ENCODE peak calls at places on chromosomes 5 and 9, in eight cellular contexts. One of them, this sample, is unnamed.

GRCh38 chr9:126397056-126397455 is 70.4 kb downstream of the MVB12B start:
- DNase-seq in CD4-positive, alpha-beta T cell: peak; percentile 56
- DNase-seq in iris pigment epithelial cell: no peak
- DNase-seq in NCI-H1092: no peak
- DNase-seq in astrocyte of the spinal cord: no peak
- DNase-seq in PC-3: no peak
- DNase-seq in colonic mucosa: no peak
- DNase-seq in NCI-H748 treated with DMSO at 0.1 percent for 48 hours: no peak
- DNase-seq in this sample: no peak

GRCh38 chr5:115375922-115376321 is 79.5 kb upstream of the CCDC112 start:
- DNase-seq in CD4-positive, alpha-beta T cell: no peak
- DNase-seq in iris pigment epithelial cell: peak; percentile 33
- DNase-seq in NCI-H1092: no peak
- DNase-seq in astrocyte of the spinal cord: no peak
- DNase-seq in PC-3: no peak
- DNase-seq in colonic mucosa: no peak
- DNase-seq in NCI-H748 treated with DMSO at 0.1 percent for 48 hours: no peak
- DNase-seq in this sample: no peak

GRCh38 chr9:113995963-113996362 is 82.1 kb downstream of the AMBP start:
- DNase-seq in CD4-positive, alpha-beta T cell: no peak
- DNase-seq in iris pigment epithelial cell: no peak
- DNase-seq in NCI-H1092: no peak
- DNase-seq in astrocyte of the spinal cord: no peak
- DNase-seq in PC-3: no peak
- DNase-seq in colonic mucosa: no peak
- DNase-seq in NCI-H748 treated with DMSO at 0.1 percent for 48 hours: no peak
- DNase-seq in this sample: no peak

GRCh38 chr9:114203410-114204140 is 48.2 kb downstream of the COL27A1 start:
- DNase-seq in CD4-positive, alpha-beta T cell: no peak
- DNase-seq in iris pigment epithelial cell: no peak
- DNase-seq in NCI-H1092: no peak
- DNase-seq in astrocyte of the spinal cord: no peak
- DNase-seq in PC-3: peak; percentile 34
- DNase-seq in colonic mucosa: no peak
- DNase-seq in NCI-H748 treated with DMSO at 0.1 percent for 48 hours: no peak
- DNase-seq in this sample: no peak

GRCh38 chr5:56856779-56857178 is 41.4 kb downstream of the MAP3K1 start:
- DNase-seq in CD4-positive, alpha-beta T cell: no peak
- DNase-seq in iris pigment epithelial cell: no peak
- DNase-seq in NCI-H1092: no peak
- DNase-seq in astrocyte of the spinal cord: no peak
- DNase-seq in PC-3: no peak
- DNase-seq in colonic mucosa: no peak
- DNase-seq in NCI-H748 treated with DMSO at 0.1 percent for 48 hours: no peak
- DNase-seq in this sample: no peak

GRCh38 chr9:104808030-104808614 is 44.2 kb downstream of the NIPSNAP3B start:
- DNase-seq in CD4-positive, alpha-beta T cell: no peak
- DNase-seq in iris pigment epithelial cell: peak; percentile 73
- DNase-seq in NCI-H1092: peak; percentile 81
- DNase-seq in astrocyte of the spinal cord: peak; percentile 52
- DNase-seq in PC-3: peak; percentile 18
- DNase-seq in colonic mucosa: no peak
- DNase-seq in NCI-H748 treated with DMSO at 0.1 percent for 48 hours: peak; percentile 10
- DNase-seq in this sample: peak; percentile 58

GRCh38 chr9:131942076-131942720 is 137.5 kb downstream of the MED27 start:
- DNase-seq in CD4-positive, alpha-beta T cell: no peak
- DNase-seq in iris pigment epithelial cell: peak; percentile 11
- DNase-seq in NCI-H1092: no peak
- DNase-seq in astrocyte of the spinal cord: no peak
- DNase-seq in PC-3: no peak
- DNase-seq in colonic mucosa: no peak
- DNase-seq in NCI-H748 treated with DMSO at 0.1 percent for 48 hours: no peak
- DNase-seq in this sample: no peak

GRCh38 chr9:93684806-93685553 is 108.6 kb downstream of the PHF2 start:
- DNase-seq in CD4-positive, alpha-beta T cell: no peak
- DNase-seq in iris pigment epithelial cell: peak; percentile 10
- DNase-seq in NCI-H1092: no peak
- DNase-seq in astrocyte of the spinal cord: no peak
- DNase-seq in PC-3: peak; percentile 52
- DNase-seq in colonic mucosa: no peak
- DNase-seq in NCI-H748 treated with DMSO at 0.1 percent for 48 hours: no peak
- DNase-seq in this sample: no peak

GRCh38 chr9:89864257-89864656 is 259.4 kb downstream of the GADD45G start:
- DNase-seq in CD4-positive, alpha-beta T cell: no peak
- DNase-seq in iris pigment epithelial cell: no peak
- DNase-seq in NCI-H1092: no peak
- DNase-seq in astrocyte of the spinal cord: no peak
- DNase-seq in PC-3: no peak
- DNase-seq in colonic mucosa: no peak
- DNase-seq in NCI-H748 treated with DMSO at 0.1 percent for 48 hours: no peak
- DNase-seq in this sample: no peak

GRCh38 chr9:107768224-107768623 is 278.7 kb upstream of the KLF4 start:
- DNase-seq in CD4-positive, alpha-beta T cell: no peak
- DNase-seq in iris pigment epithelial cell: no peak
- DNase-seq in NCI-H1092: no peak
- DNase-seq in astrocyte of the spinal cord: no peak
- DNase-seq in PC-3: no peak
- DNase-seq in colonic mucosa: no peak
- DNase-seq in NCI-H748 treated with DMSO at 0.1 percent for 48 hours: no peak
- DNase-seq in this sample: no peak

GRCh38 chr5:59039003-59039295 is 456.1 kb downstream of the RAB3C start:
- DNase-seq in CD4-positive, alpha-beta T cell: no peak
- DNase-seq in iris pigment epithelial cell: no peak
- DNase-seq in NCI-H1092: no peak
- DNase-seq in astrocyte of the spinal cord: no peak
- DNase-seq in PC-3: no peak
- DNase-seq in colonic mucosa: no peak
- DNase-seq in NCI-H748 treated with DMSO at 0.1 percent for 48 hours: no peak
- DNase-seq in this sample: no peak

GRCh38 chr5:144265643-144266042 is 95.0 kb downstream of the KCTD16 start:
- DNase-seq in CD4-positive, alpha-beta T cell: no peak
- DNase-seq in iris pigment epithelial cell: no peak
- DNase-seq in NCI-H1092: no peak
- DNase-seq in astrocyte of the spinal cord: no peak
- DNase-seq in PC-3: no peak
- DNase-seq in colonic mucosa: no peak
- DNase-seq in NCI-H748 treated with DMSO at 0.1 percent for 48 hours: no peak
- DNase-seq in this sample: no peak

GRCh38 chr9:5112109-5112592 is 73.3 kb downstream of the INSL6 start:
- DNase-seq in CD4-positive, alpha-beta T cell: no peak
- DNase-seq in iris pigment epithelial cell: no peak
- DNase-seq in NCI-H1092: no peak
- DNase-seq in astrocyte of the spinal cord: no peak
- DNase-seq in PC-3: no peak
- DNase-seq in colonic mucosa: no peak
- DNase-seq in NCI-H748 treated with DMSO at 0.1 percent for 48 hours: no peak
- DNase-seq in this sample: no peak

GRCh38 chr5:122062205-122062604 is 15.9 kb downstream of the LOX start:
- DNase-seq in CD4-positive, alpha-beta T cell: no peak
- DNase-seq in iris pigment epithelial cell: no peak
- DNase-seq in NCI-H1092: no peak
- DNase-seq in astrocyte of the spinal cord: peak; percentile 42
- DNase-seq in PC-3: no peak
- DNase-seq in colonic mucosa: no peak
- DNase-seq in NCI-H748 treated with DMSO at 0.1 percent for 48 hours: no peak
- DNase-seq in this sample: no peak

GRCh38 chr5:73625314-73625904 is 587 bp upstream of the ARHGEF28 start:
- DNase-seq in CD4-positive, alpha-beta T cell: no peak
- DNase-seq in iris pigment epithelial cell: peak; percentile 27
- DNase-seq in NCI-H1092: no peak
- DNase-seq in astrocyte of the spinal cord: peak; percentile 47
- DNase-seq in PC-3: no peak
- DNase-seq in colonic mucosa: no peak
- DNase-seq in NCI-H748 treated with DMSO at 0.1 percent for 48 hours: no peak
- DNase-seq in this sample: peak; percentile 51

GRCh38 chr9:69622664-69623063 is 49.5 kb downstream of the APBA1 start:
- DNase-seq in CD4-positive, alpha-beta T cell: no peak
- DNase-seq in iris pigment epithelial cell: peak; percentile 10
- DNase-seq in NCI-H1092: no peak
- DNase-seq in astrocyte of the spinal cord: peak; percentile 38
- DNase-seq in PC-3: no peak
- DNase-seq in colonic mucosa: no peak
- DNase-seq in NCI-H748 treated with DMSO at 0.1 percent for 48 hours: no peak
- DNase-seq in this sample: no peak

GRCh38 chr9:91891915-91892314 is 58.1 kb downstream of the ROR2 start:
- DNase-seq in CD4-positive, alpha-beta T cell: no peak
- DNase-seq in iris pigment epithelial cell: no peak
- DNase-seq in NCI-H1092: no peak
- DNase-seq in astrocyte of the spinal cord: no peak
- DNase-seq in PC-3: no peak
- DNase-seq in colonic mucosa: no peak
- DNase-seq in NCI-H748 treated with DMSO at 0.1 percent for 48 hours: no peak
- DNase-seq in this sample: no peak

GRCh38 chr9:4739587-4740372 is 1.2 kb downstream of the AK3 start:
- DNase-seq in CD4-positive, alpha-beta T cell: no peak
- DNase-seq in iris pigment epithelial cell: peak; percentile 46
- DNase-seq in NCI-H1092: no peak
- DNase-seq in astrocyte of the spinal cord: no peak
- DNase-seq in PC-3: peak; percentile 4
- DNase-seq in colonic mucosa: peak; percentile 37
- DNase-seq in NCI-H748 treated with DMSO at 0.1 percent for 48 hours: no peak
- DNase-seq in this sample: peak; percentile 28

GRCh38 chr9:129490583-129491485 is 130.1 kb downstream of the C9orf50 start:
- DNase-seq in CD4-positive, alpha-beta T cell: no peak
- DNase-seq in iris pigment epithelial cell: no peak
- DNase-seq in NCI-H1092: no peak
- DNase-seq in astrocyte of the spinal cord: no peak
- DNase-seq in PC-3: no peak
- DNase-seq in colonic mucosa: no peak
- DNase-seq in NCI-H748 treated with DMSO at 0.1 percent for 48 hours: no peak
- DNase-seq in this sample: no peak

GRCh38 chr9:117218951-117219350 is 195.9 kb downstream of the ASTN2 start:
- DNase-seq in CD4-positive, alpha-beta T cell: no peak
- DNase-seq in iris pigment epithelial cell: no peak
- DNase-seq in NCI-H1092: no peak
- DNase-seq in astrocyte of the spinal cord: no peak
- DNase-seq in PC-3: no peak
- DNase-seq in colonic mucosa: no peak
- DNase-seq in NCI-H748 treated with DMSO at 0.1 percent for 48 hours: no peak
- DNase-seq in this sample: no peak

This sample was measured in HT-29.